ENCODE peak calls at places on chromosomes 11 and 22, in nine cellular contexts. E is hippocampal formation; S is substantia nigra; V is stimulated activated CD8-positive, alpha-beta memory T cell treated with anti-CD3 and anti-CD28 coated beads, Interleukin-15, amount 100 ng/mL, for 1 hour; C is mesendoderm; D is fibroblast of lung; J is uterus; Y is iris pigment epithelial cell; Q is NCI-H460. B is an unnamed sample.

GRCh38 chr11:18171377-18172000 is 1.1 kb upstream of the MRGPRX4 start:
- DNase-seq in E (no peak), S (no peak), V (no peak), C (peak; percentile 64), D (no peak), J (no peak), Y (peak; percentile 27), Q (peak; percentile 24), B (no peak)

GRCh38 chr11:128519353-128519752 is 68.0 kb downstream of the ETS1 start:
- DNase-seq in E (no peak), S (no peak), V (no peak), C (no peak), D (peak; percentile 31), J (no peak), Y (no peak), Q (no peak), B (no peak)

GRCh38 chr22:22935056-22935545 is 47.5 kb downstream of the IGLL5 start:
- DNase-seq in E (no peak), S (no peak), V (no peak), C (no peak), D (no peak), J (no peak), Y (no peak), Q (no peak), B (no peak)

GRCh38 chr22:30301995-30302809 is 12.9 kb upstream of the CASTOR1 start:
- DNase-seq in E (peak; percentile 43), S (peak; percentile 43), V (no peak), C (no peak), D (peak; percentile 86), J (no peak), Y (peak; percentile 72), Q (no peak), B (no peak)

GRCh38 chr11:113992459-113993105 is 17.7 kb downstream of the HTR3A start:
- DNase-seq in E (no peak), S (no peak), V (no peak), C (peak; percentile 31), D (no peak), J (no peak), Y (no peak), Q (no peak), B (no peak)

GRCh38 chr11:62459080-62459479 is 40.2 kb downstream of the SCGB1A1 start:
- DNase-seq in E (no peak), S (no peak), V (no peak), C (no peak), D (peak; percentile 18), J (no peak), Y (peak; percentile 22), Q (no peak), B (no peak)

GRCh38 chr11:47797633-47798032 is 30.5 kb upstream of the FNBP4 start:
- DNase-seq in E (no peak), S (no peak), V (no peak), C (no peak), D (peak; percentile 67), J (no peak), Y (peak; percentile 89), Q (no peak), B (no peak)

GRCh38 chr11:85806876-85807275 is 4.1 kb downstream of the SYTL2 start:
- DNase-seq in E (no peak), S (no peak), V (no peak), C (no peak), D (no peak), J (no peak), Y (no peak), Q (no peak), B (no peak)

GRCh38 chr11:73612601-73613137 is 14.8 kb upstream of the FAM168A start:
- DNase-seq in E (no peak), S (no peak), V (no peak), C (no peak), D (no peak), J (no peak), Y (peak; percentile 5), Q (no peak), B (no peak)

GRCh38 chr11:120336641-120337132 is 474 bp downstream of the ARHGEF12 start:
- DNase-seq in E (no peak), S (no peak), V (no peak), C (peak; percentile 67), D (peak; percentile 34), J (no peak), Y (no peak), Q (no peak), B (no peak)

GRCh38 chr11:7892059-7892699 is 38.9 kb downstream of the OR10A6 start:
- DNase-seq in E (no peak), S (no peak), V (no peak), C (peak; percentile 49), D (peak; percentile 85), J (no peak), Y (peak; percentile 62), Q (no peak), B (no peak)

GRCh38 chr11:32852142-32852541 is 22.4 kb downstream of the PRRG4 start:
- DNase-seq in E (no peak), S (no peak), V (no peak), C (peak; percentile 8), D (peak; percentile 30), J (no peak), Y (peak; percentile 67), Q (no peak), B (no peak)

GRCh38 chr22:25232301-25232700 is 12.9 kb downstream of the CRYBB2 start:
- DNase-seq in E (no peak), S (no peak), V (no peak), C (peak; percentile 42), D (peak; percentile 3), J (no peak), Y (peak; percentile 43), Q (no peak), B (no peak)

GRCh38 chr11:45556851-45557707 is 108.3 kb downstream of the CHST1 start:
- DNase-seq in E (no peak), S (no peak), V (no peak), C (peak; percentile 39), D (peak; percentile 30), J (no peak), Y (peak; percentile 43), Q (no peak), B (no peak)

GRCh38 chr11:35667257-35667656 is 4.7 kb downstream of the TRIM44 start:
- DNase-seq in E (no peak), S (no peak), V (no peak), C (peak; percentile 22), D (no peak), J (no peak), Y (no peak), Q (no peak), B (no peak)

GRCh38 chr11:93585758-93586157 is 42.6 kb upstream of the SMCO4 start:
- DNase-seq in E (no peak), S (no peak), V (no peak), C (peak; percentile 40), D (peak; percentile 69), J (no peak), Y (peak; percentile 95), Q (no peak), B (no peak)

GRCh38 chr11:100855466-100856067 is 168.5 kb downstream of the ARHGAP42 start:
- DNase-seq in E (no peak), S (no peak), V (no peak), C (peak; percentile 67), D (peak; percentile 79), J (no peak), Y (peak; percentile 69), Q (peak; percentile 33), B (no peak)

GRCh38 chr11:69943066-69943465 is 123.8 kb upstream of the FGF3 start:
- DNase-seq in E (no peak), S (no peak), V (no peak), C (peak; percentile 72), D (no peak), J (no peak), Y (no peak), Q (peak; percentile 16), B (no peak)

GRCh38 chr11:7977251-7977917 is 9.8 kb upstream of the EIF3F start:
- DNase-seq in E (no peak), S (no peak), V (no peak), C (peak; percentile 55), D (peak; percentile 94), J (no peak), Y (peak; percentile 94), Q (peak; percentile 58), B (no peak)

GRCh38 chr11:133911169-133911568 is 45.6 kb downstream of the IGSF9B start:
- DNase-seq in E (no peak), S (no peak), V (no peak), C (peak; percentile 40), D (no peak), J (no peak), Y (no peak), Q (no peak), B (no peak)

GRCh38 chr22:29041408-29041807 is 20.2 kb downstream of the C22orf31 start:
- DNase-seq in E (peak; percentile 12), S (peak; percentile 22), V (no peak), C (no peak), D (peak; percentile 47), J (no peak), Y (peak; percentile 83), Q (no peak), B (no peak)

GRCh38 chr22:38732251-38732815 is 23.5 kb downstream of the SUN2 start:
- DNase-seq in E (no peak), S (no peak), V (no peak), C (no peak), D (no peak), J (no peak), Y (no peak), Q (no peak), B (no peak)

GRCh38 chr11:64744544-64745218 is 739 bp upstream of the RASGRP2 start:
- DNase-seq in E (no peak), S (no peak), V (no peak), C (no peak), D (no peak), J (peak; percentile 41), Y (no peak), Q (no peak), B (no peak)

GRCh38 chr11:8035225-8035846 is 45.7 kb upstream of the TUB start:
- DNase-seq in E (no peak), S (no peak), V (no peak), C (no peak), D (no peak), J (peak; percentile 55), Y (no peak), Q (no peak), B (peak; percentile 58)

GRCh38 chr11:124174001-124174400 is 9.1 kb upstream of the OR10D3 start:
- DNase-seq in E (no peak), S (no peak), V (no peak), C (peak; percentile 98), D (peak; percentile 82), J (no peak), Y (peak; percentile 93), Q (peak; percentile 78), B (no peak)

GRCh38 chr11:38680746-38681145 is 2082.7 kb upstream of the RAG2 start:
- DNase-seq in E (no peak), S (no peak), V (no peak), C (no peak), D (no peak), J (no peak), Y (no peak), Q (no peak), B (no peak)